ENCODE peak calls at places on chromosomes 6 and 20, in eight cellular contexts. H is tibial nerve, Y is lower leg skin, A is IMR-90, N is right lobe of liver, F is body of pancreas, D is A549, V is heart left ventricle. E is an unnamed sample.
A peak's percentile ranks its signal among the peaks of the same experiment; 100 is the strongest.

GRCh38 chr20:48829940-48830339 is 2.1 kb upstream of the PREX1 start:
- DNase-seq in A (no peak), D (no peak), Y (no peak), F (no peak), H (no peak), V (no peak), N (no peak), E (no peak)

GRCh38 chr20:14948416-14948815 is 611.0 kb upstream of the FLRT3 start:
- DNase-seq in F (peak; percentile 14), Y (no peak), N (no peak), H (no peak), D (no peak), A (no peak), V (no peak), E (no peak)

GRCh38 chr20:51481311-51481997 is 61.1 kb downstream of the NFATC2 start:
- DNase-seq in F (no peak), Y (no peak), A (no peak), N (no peak), D (no peak), H (no peak), V (no peak), E (no peak)

GRCh38 chr6:43699564-43700186 is 12.1 kb upstream of the MRPS18A start:
- DNase-seq in Y (no peak), V (no peak), H (no peak), A (peak; percentile 68), D (no peak), N (no peak), F (peak; percentile 26), E (no peak)

GRCh38 chr6:140001851-140002301 is 627.4 kb upstream of the CITED2 start:
- DNase-seq in H (no peak), D (no peak), F (no peak), Y (no peak), N (no peak), A (peak; percentile 67), V (no peak), E (no peak)

GRCh38 chr6:75802366-75802765 is 53.3 kb downstream of the MYO6 start:
- DNase-seq in F (no peak), N (no peak), Y (no peak), D (no peak), V (no peak), A (peak; percentile 10), H (no peak), E (no peak)

GRCh38 chr6:148193063-148193680 is 149.5 kb upstream of the SASH1 start:
- DNase-seq in D (no peak), V (no peak), A (no peak), H (no peak), F (no peak), N (no peak), Y (no peak), E (no peak)

GRCh38 chr6:15089569-15090144 is 156.2 kb upstream of the JARID2 start:
- DNase-seq in D (no peak), H (no peak), V (no peak), Y (peak; percentile 85), A (no peak), N (peak; percentile 60), F (peak; percentile 44), E (peak; percentile 28)

GRCh38 chr20:44224651-44225050 is 14.1 kb upstream of the OSER1 start:
- DNase-seq in V (no peak), D (no peak), H (no peak), A (no peak), F (no peak), N (no peak), Y (no peak), E (no peak)

GRCh38 chr6:55963301-55963700 is 87.9 kb upstream of the BMP5 start:
- DNase-seq in A (no peak), H (no peak), N (no peak), D (no peak), Y (no peak), F (no peak), V (no peak), E (no peak)

GRCh38 chr20:5400164-5400762 is 83.5 kb upstream of the PROKR2 start:
- DNase-seq in A (peak; percentile 16), N (no peak), H (no peak), D (no peak), Y (no peak), V (no peak), F (no peak), E (no peak)

DNA sequence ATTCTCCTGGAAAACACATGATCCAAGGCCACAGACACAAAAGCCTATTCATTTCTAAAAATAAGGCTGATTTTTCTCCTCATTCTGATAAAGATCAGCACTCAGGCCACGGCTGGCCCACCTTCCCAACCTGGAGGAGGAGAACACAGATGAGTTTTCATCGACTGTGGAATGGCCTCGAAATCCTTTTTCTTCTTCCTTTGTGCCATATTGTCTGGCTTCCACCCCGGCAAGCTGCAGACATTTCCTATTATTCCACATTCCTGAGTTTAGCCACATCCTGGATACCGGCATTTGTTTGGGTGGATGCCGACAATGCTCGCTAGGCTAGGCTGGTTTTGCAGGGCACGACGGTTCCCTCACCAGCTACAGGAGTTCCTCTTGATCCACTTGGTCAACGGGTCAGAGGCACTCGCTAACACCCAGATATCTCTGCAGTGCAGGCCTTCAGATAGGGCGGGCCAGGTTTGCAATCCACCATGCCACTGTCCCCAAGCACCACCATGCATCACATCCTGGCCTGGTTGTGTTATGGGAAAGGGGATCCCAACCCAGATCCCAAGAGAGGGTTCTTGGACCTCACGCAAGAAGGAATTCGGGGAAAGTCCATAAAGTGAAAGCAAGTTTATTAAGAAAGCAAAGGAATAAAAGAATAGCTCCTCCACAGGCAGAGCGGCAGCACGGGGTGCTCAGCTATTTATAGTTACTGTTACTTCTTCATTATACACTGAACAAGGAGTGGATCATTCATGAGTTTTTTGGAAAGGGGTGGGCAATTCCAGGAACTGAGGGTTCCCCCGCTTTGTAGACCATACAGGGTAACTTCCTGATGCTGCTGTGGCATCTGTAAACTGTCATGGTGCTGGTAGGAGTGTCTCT is 4.2 kb upstream of the CTSZ start:
- DNase-seq in A (peak; percentile 71), V (peak; percentile 44), Y (peak; percentile 88), F (no peak), D (no peak), N (no peak), H (no peak), E (no peak)
- TF ChIP-seq POLR2A in A (no peak), V (no peak), Y (no peak), F (no peak), D (no peak), N (no peak), H (no peak), E (no peak)

GRCh38 chr20:22402990-22403859 is 181.1 kb downstream of the FOXA2 start:
- DNase-seq in F (no peak), N (no peak), A (no peak), V (no peak), Y (no peak), D (no peak), H (no peak), E (no peak)

GRCh38 chr20:22407237-22408193 is 176.9 kb downstream of the FOXA2 start:
- DNase-seq in N (no peak), H (no peak), D (no peak), F (no peak), A (no peak), V (no peak), Y (no peak), E (no peak)

GRCh38 chr20:22402550-22402949 is 181.8 kb downstream of the FOXA2 start:
- DNase-seq in V (no peak), F (no peak), A (no peak), Y (no peak), H (no peak), N (no peak), D (no peak), E (no peak)

GRCh38 chr20:22404609-22405170 is 179.7 kb downstream of the FOXA2 start:
- DNase-seq in F (no peak), D (no peak), H (no peak), N (no peak), Y (no peak), V (no peak), A (no peak), E (no peak)

GRCh38 chr20:22403860-22404608 is 180.3 kb downstream of the FOXA2 start:
- DNase-seq in A (no peak), N (no peak), V (no peak), Y (no peak), H (no peak), F (peak; percentile 38), D (no peak), E (no peak)
- H3K4me3 ChIP-seq in A (no peak overlapping the region), N (peak overlapping the region; percentile 30), V (peak overlapping the region; percentile 42), Y (no peak overlapping the region), H (no peak overlapping the region), F (no peak overlapping the region), D (peak overlapping the region; percentile 25), E (peak overlapping the region; percentile 17)

GRCh38 chr20:19747903-19748302 is 10.2 kb upstream of the RIN2 start:
- DNase-seq in F (no peak), N (no peak), Y (no peak), D (no peak), V (no peak), H (no peak), A (no peak), E (no peak)

GRCh38 chr20:19746396-19746795 is 11.7 kb upstream of the RIN2 start:
- DNase-seq in H (no peak), N (no peak), A (no peak), Y (no peak), V (no peak), D (no peak), F (no peak), E (no peak)

GRCh38 chr20:19745106-19745505 is 13.0 kb upstream of the RIN2 start:
- DNase-seq in F (no peak), V (no peak), N (no peak), A (no peak), H (no peak), Y (no peak), D (no peak), E (no peak)

GRCh38 chr20:19743650-19744015 is 14.4 kb upstream of the RIN2 start:
- DNase-seq in A (no peak), D (no peak), V (no peak), Y (no peak), F (no peak), H (no peak), N (no peak), E (no peak)

GRCh38 chr20:19745584-19745983 is 12.5 kb upstream of the RIN2 start:
- DNase-seq in A (no peak), V (no peak), N (no peak), F (no peak), H (no peak), Y (no peak), D (no peak), E (no peak)
- TF ChIP-seq POLR2A in A (no peak), V (no peak), N (no peak), F (no peak), H (no peak), Y (no peak), D (no peak), E (no peak)

DNA sequence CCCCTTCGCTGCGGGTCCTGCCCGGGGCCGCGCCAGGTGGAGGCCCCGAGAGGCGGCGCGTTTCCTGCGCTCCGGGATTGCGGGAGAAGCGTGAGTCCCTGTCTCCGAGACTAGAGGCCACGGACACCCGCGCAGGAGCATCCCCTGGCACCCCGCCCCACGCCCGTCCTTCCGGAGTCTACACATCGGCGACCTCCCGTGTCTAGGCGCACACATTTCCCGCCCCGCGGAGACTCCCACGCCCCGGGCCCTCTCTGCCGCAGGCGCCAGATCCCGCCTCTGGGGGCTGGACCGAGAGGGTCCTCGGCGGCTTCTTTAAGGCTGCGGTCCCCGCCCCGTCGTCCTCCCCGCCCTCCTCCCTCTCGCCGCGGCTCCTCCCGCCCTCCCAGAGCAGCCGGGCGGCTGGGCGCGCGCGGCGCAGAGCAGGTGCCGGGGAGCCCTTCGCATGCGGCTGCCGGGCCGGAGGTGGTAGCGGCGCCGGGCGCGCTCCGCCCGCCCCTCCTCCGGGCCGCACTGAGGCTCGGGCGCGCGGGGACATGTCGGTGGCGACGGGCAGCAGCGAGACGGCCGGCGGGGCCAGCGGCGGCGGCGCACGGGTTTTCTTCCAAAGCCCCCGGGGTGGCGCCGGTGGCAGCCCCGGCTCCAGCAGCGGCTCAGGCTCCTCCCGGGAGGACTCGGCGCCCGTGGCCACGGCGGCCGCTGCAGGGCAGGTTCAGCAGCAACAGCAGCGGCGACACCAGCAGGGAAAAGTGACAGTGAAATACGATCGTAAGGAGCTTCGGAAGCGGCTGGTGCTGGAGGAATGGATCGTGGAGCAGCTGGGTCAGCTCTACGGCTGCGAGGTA is at the start of gene PPP1R14C:
- DNase-seq in Y (no peak), V (peak; percentile 58), D (no peak), N (no peak), H (no peak), F (peak; percentile 27), A (no peak), E (no peak)
- H3K4me3 ChIP-seq in Y (peak within 1 kb of the TSS; percentile 37), V (peak within 1 kb of the TSS; percentile 61), D (peak within 1 kb of the TSS; percentile 56), N (no peak within 1 kb of the TSS), H (peak within 1 kb of the TSS; percentile 18), F (no peak within 1 kb of the TSS), A (no peak within 1 kb of the TSS), E (peak within 1 kb of the TSS; percentile 30)